ENCODE peak calls at places on chromosomes 5 and 9, in ten cellular contexts. D is right lobe of liver; B is aorta; M is central memory CD8-positive, alpha-beta T cell; C is stimulated activated naive CD8-positive, alpha-beta T cell treated with anti-CD3 and anti-CD28 coated beads, Interleukin-15, Interleukin-2, amounts not matched to agents 100 U/mL and 50 U/mL, for 24 hours; N is activated naive CD4-positive, alpha-beta T cell treated with anti-CD3 and anti-CD28 coated beads, Interleukin-2, amount 50 U/mL, for 72 hours; F is CD4-positive, CD25-positive, alpha-beta regulatory T cell; E is mucosa of descending colon; I is CD4-positive, alpha-beta T cell; L is activated CD8-positive, alpha-beta memory T cell treated with anti-CD3 and anti-CD28 coated beads, Interleukin-2, amount 10 ng/mL, durations not matched to agents 7 days and 5 days. H is an unnamed sample.

GRCh38 chr5:5799826-5800225 is 377.3 kb downstream of the ICE1 start:
- ATAC-seq in D (no peak), B (no peak), M (no peak), C (no peak), N (no peak), F (no peak), E (no peak), I (no peak), L (no peak), H (no peak)

GRCh38 chr5:76669245-76669644 is 46.0 kb upstream of the F2RL2 start:
- ATAC-seq in D (no peak), B (no peak), M (no peak), C (no peak), N (no peak), F (no peak), E (no peak), I (no peak), L (no peak), H (no peak)

GRCh38 chr9:33403941-33404781 is 1.8 kb upstream of the AQP7 start:
- ATAC-seq in D (peak), B (no peak), M (no peak), C (no peak), N (no peak), F (no peak), E (peak), I (no peak), L (no peak), H (no peak)

GRCh38 chr5:132528866-132529634 is 14.3 kb downstream of the IL5 start:
- ATAC-seq in D (no peak), B (no peak), M (peak), C (peak), N (no peak), F (peak), E (no peak), I (no peak), L (peak), H (peak)

GRCh38 chr5:117667105-117667504 is 1092.5 kb upstream of the SEMA6A start:
- ATAC-seq in D (no peak), B (no peak), M (no peak), C (no peak), N (no peak), F (no peak), E (no peak), I (no peak), L (no peak), H (no peak)

GRCh38 chr5:125088522-125089105 is 342.2 kb upstream of the ZNF608 start:
- ATAC-seq in D (no peak), B (no peak), M (no peak), C (no peak), N (no peak), F (no peak), E (no peak), I (no peak), L (no peak), H (no peak)

GRCh38 chr9:75120661-75121060 is 32.3 kb downstream of the OSTF1 start:
- ATAC-seq in D (peak), B (no peak), M (no peak), C (no peak), N (no peak), F (no peak), E (peak), I (no peak), L (no peak), H (no peak)

GRCh38 chr5:106094128-106094726 is 1576.5 kb downstream of the EFNA5 start:
- ATAC-seq in D (no peak), B (no peak), M (no peak), C (no peak), N (no peak), F (no peak), E (no peak), I (no peak), L (no peak), H (no peak)